ENCODE peak calls at places on chromosomes 12 and 14, in ten cellular contexts. T is central memory CD4-positive, alpha-beta T cell; V is pons; X is NCI-H748 treated with DMSO at 0.1 percent for 48 hours; N is DMS153; E is activated naive CD8-positive, alpha-beta T cell treated with anti-CD3 and anti-CD28 coated beads, Interleukin-2, amount 50 U/mL, for 24 hours; C is COR-L47; R is CD8-positive, alpha-beta memory T cell; L is activated CD8-positive, alpha-beta memory T cell treated with anti-CD3 and anti-CD28 coated beads for 48 hours; O is GM03348. F is an unnamed sample.

GRCh38 chr14:69657961-69658360 is 46.6 kb downstream of the SUSD6 start:
- DNase-seq in O (peak), C (peak), R (no peak), X (no peak), V (no peak), E (no peak), T (no peak), N (peak), L (no peak), F (no peak)

GRCh38 chr14:72715910-72716268 is 178.0 kb downstream of the DPF3 start:
- DNase-seq in O (no peak), T (no peak), V (no peak), C (no peak), R (no peak), L (no peak), E (no peak), X (no peak), N (no peak), F (no peak)

GRCh38 chr12:47995976-47996375 is 8.3 kb downstream of the COL2A1 start:
- DNase-seq in E (no peak), R (no peak), N (no peak), L (no peak), C (no peak), T (no peak), V (peak), X (no peak), O (peak), F (no peak)

GRCh38 chr12:40248585-40249297 is 23.9 kb downstream of the LRRK2 start:
- DNase-seq in O (no peak), T (no peak), N (no peak), L (no peak), X (no peak), C (no peak), V (no peak), R (no peak), E (no peak), F (no peak)

GRCh38 chr14:39442293-39442692 is 10.1 kb upstream of the FBXO33 start:
- DNase-seq in E (no peak), R (no peak), L (no peak), C (no peak), T (no peak), N (no peak), O (no peak), V (no peak), X (no peak), F (no peak)

GRCh38 chr12:103656291-103656690 is 69.2 kb downstream of the STAB2 start:
- DNase-seq in N (no peak), T (no peak), X (no peak), V (no peak), R (no peak), L (no peak), O (no peak), E (no peak), C (no peak), F (no peak)

GRCh38 chr12:57454566-57455373 is at the start of gene INHBE:
- DNase-seq in N (no peak), R (no peak), T (no peak), L (no peak), E (peak), O (peak), X (no peak), C (peak), V (no peak), F (no peak)

GRCh38 chr14:63893701-63894458 is 41.1 kb downstream of the SYNE2 start:
- DNase-seq in E (no peak), X (no peak), C (no peak), R (no peak), T (no peak), O (peak), N (no peak), L (no peak), V (no peak), F (no peak)

GRCh38 chr12:131487379-131488129 is 223.3 kb upstream of the SFSWAP start:
- DNase-seq in R (no peak), E (no peak), C (no peak), O (no peak), N (peak), V (peak), L (no peak), X (no peak), T (no peak), F (no peak)

GRCh38 chr12:81644503-81644902 is 114.6 kb downstream of the PPFIA2 start:
- DNase-seq in O (peak), C (peak), L (no peak), E (no peak), R (peak), V (peak), T (peak), N (peak), X (peak), F (peak)

F was measured in naive thymus-derived CD4-positive, alpha-beta T cell.